ENCODE peak calls at places on chromosomes 2 and 18, in eight cellular contexts. N is body of pancreas, V is A549, Y is sigmoid colon, H is mammary epithelial cell, R is fibroblast of pulmonary artery, L is OCI-LY7, Q is foreskin fibroblast. B is an unnamed sample.

GRCh38 chr18:72544092-72544886 is at the start of gene CBLN2:
- DNase-seq in N (peak), V (peak), Y (no peak), H (peak), R (peak), L (no peak), Q (peak), B (peak)

GRCh38 chr2:67845557-67846114 is 217.2 kb downstream of the C1D start:
- DNase-seq in N (no peak), V (no peak), Y (peak), H (no peak), R (no peak), L (no peak), Q (no peak), B (no peak)

GRCh38 chr2:170530284-170530745 is 184.8 kb upstream of the SP5 start:
- DNase-seq in N (peak), V (peak), Y (peak), H (no peak), R (peak), L (no peak), Q (peak), B (peak)

GRCh38 chr18:57743008-57743407 is 60.1 kb downstream of the ATP8B1 start:
- DNase-seq in N (no peak), V (no peak), Y (no peak), H (peak), R (peak), L (no peak), Q (peak), B (no peak)

GRCh38 chr18:50104421-50104820 is 90.5 kb downstream of the MYO5B start:
- DNase-seq in N (no peak), V (no peak), Y (no peak), H (peak), R (no peak), L (no peak), Q (peak), B (no peak)

GRCh38 chr2:149617476-149617875 is 29.9 kb upstream of the MMADHC start:
- DNase-seq in N (no peak), V (no peak), Y (no peak), H (peak), R (peak), L (no peak), Q (peak), B (no peak)

GRCh38 chr2:30346475-30347169 is 100.4 kb upstream of the LCLAT1 start:
- DNase-seq in N (peak), V (no peak), Y (peak), H (no peak), R (peak), L (no peak), Q (no peak), B (no peak)

GRCh38 chr2:222523783-222524544 is 99.6 kb downstream of the SGPP2 start:
- DNase-seq in N (no peak), V (no peak), Y (no peak), H (peak), R (no peak), L (no peak), Q (no peak), B (no peak)

GRCh38 chr18:5630766-5631413 is 87.1 kb upstream of the EPB41L3 start:
- DNase-seq in N (no peak), V (no peak), Y (no peak), H (no peak), R (no peak), L (no peak), Q (peak), B (peak)

GRCh38 chr18:65955747-65956146 is 204.9 kb downstream of the CDH7 start:
- DNase-seq in N (no peak), V (no peak), Y (no peak), H (no peak), R (no peak), L (no peak), Q (no peak), B (no peak)

GRCh38 chr2:109168716-109169115 is 39.7 kb downstream of the SH3RF3 start:
- DNase-seq in N (no peak), V (no peak), Y (no peak), H (no peak), R (no peak), L (no peak), Q (no peak), B (no peak)

GRCh38 chr2:240432430-240432819 is 3.0 kb upstream of the GPC1 start:
- DNase-seq in N (peak), V (no peak), Y (no peak), H (no peak), R (no peak), L (no peak), Q (no peak), B (no peak)

GRCh38 chr2:45777996-45778719 is 126.7 kb downstream of the PRKCE start:
- DNase-seq in N (no peak), V (no peak), Y (peak), H (no peak), R (no peak), L (no peak), Q (no peak), B (no peak)

GRCh38 chr2:1081411-1082225 is 131.0 kb downstream of the SNTG2 start:
- DNase-seq in N (peak), V (no peak), Y (no peak), H (no peak), R (peak), L (no peak), Q (peak), B (no peak)

GRCh38 chr2:127573771-127574170 is 38.3 kb downstream of the MYO7B start:
- DNase-seq in N (no peak), V (no peak), Y (peak), H (no peak), R (no peak), L (no peak), Q (no peak), B (no peak)

GRCh38 chr2:139142252-139142651 is 362.1 kb upstream of the NXPH2 start:
- DNase-seq in N (no peak), V (peak), Y (no peak), H (peak), R (peak), L (peak), Q (peak), B (peak)

GRCh38 chr2:11744631-11745394 is 1.6 kb upstream of the LPIN1 start:
- DNase-seq in N (no peak), V (peak), Y (peak), H (no peak), R (peak), L (peak), Q (peak), B (no peak)

GRCh38 chr2:231919341-231920035 is 6.7 kb downstream of the NPPC start:
- DNase-seq in N (no peak), V (no peak), Y (no peak), H (no peak), R (no peak), L (no peak), Q (no peak), B (no peak)

GRCh38 chr18:10015941-10016819 is 102.4 kb downstream of the VAPA start:
- DNase-seq in N (no peak), V (no peak), Y (peak), H (peak), R (peak), L (peak), Q (peak), B (no peak)

GRCh38 chr2:40093036-40093673 is 314.1 kb upstream of the THUMPD2 start:
- DNase-seq in N (no peak), V (no peak), Y (no peak), H (no peak), R (peak), L (no peak), Q (no peak), B (no peak)

GRCh38 chr2:33238111-33238510 is 238.3 kb upstream of the RASGRP3 start:
- DNase-seq in N (no peak), V (peak), Y (no peak), H (peak), R (peak), L (no peak), Q (peak), B (no peak)

GRCh38 chr2:39338502-39338901 is 94.7 kb upstream of the CDKL4 start:
- DNase-seq in N (no peak), V (no peak), Y (no peak), H (no peak), R (no peak), L (no peak), Q (no peak), B (no peak)

GRCh38 chr2:31150120-31150670 is 12.0 kb upstream of the GALNT14 start:
- DNase-seq in N (no peak), V (no peak), Y (no peak), H (no peak), R (no peak), L (peak), Q (no peak), B (no peak)

GRCh38 chr2:96874099-96874831 is 4.4 kb upstream of the SEMA4C start:
- DNase-seq in N (no peak), V (no peak), Y (no peak), H (peak), R (no peak), L (no peak), Q (no peak), B (no peak)

GRCh38 chr18:37330173-37330572 is 235.4 kb downstream of the CELF4 start:
- DNase-seq in N (no peak), V (no peak), Y (no peak), H (no peak), R (no peak), L (no peak), Q (no peak), B (no peak)

GRCh38 chr2:26685943-26686839 is 6.3 kb upstream of the KCNK3 start:
- DNase-seq in N (peak), V (no peak), Y (no peak), H (no peak), R (no peak), L (no peak), Q (no peak), B (no peak)

GRCh38 chr2:66082576-66082975 is 352.3 kb upstream of the MEIS1 start:
- DNase-seq in N (no peak), V (no peak), Y (no peak), H (no peak), R (no peak), L (no peak), Q (no peak), B (no peak)

GRCh38 chr2:98948956-98949739 is 13.1 kb upstream of the CRACDL start:
- DNase-seq in N (peak), V (no peak), Y (no peak), H (peak), R (no peak), L (no peak), Q (no peak), B (peak)

GRCh38 chr2:12982149-12982584 is 265.4 kb downstream of the TRIB2 start:
- DNase-seq in N (no peak), V (no peak), Y (no peak), H (no peak), R (peak), L (no peak), Q (peak), B (no peak)

GRCh38 chr2:134323777-134324176 is 69.9 kb downstream of the MGAT5 start:
- DNase-seq in N (no peak), V (no peak), Y (no peak), H (no peak), R (no peak), L (no peak), Q (no peak), B (no peak)

GRCh38 chr2:221205103-221205502 is 367.0 kb downstream of the EPHA4 start:
- DNase-seq in N (no peak), V (no peak), Y (no peak), H (no peak), R (no peak), L (no peak), Q (no peak), B (peak)

GRCh38 chr2:100038019-100038418 is 104.4 kb downstream of the AFF3 start:
- DNase-seq in N (no peak), V (no peak), Y (no peak), H (no peak), R (no peak), L (no peak), Q (no peak), B (no peak)

GRCh38 chr2:18889565-18890332 is 300.4 kb upstream of the NT5C1B start:
- DNase-seq in N (no peak), V (no peak), Y (peak), H (no peak), R (no peak), L (no peak), Q (peak), B (no peak)

GRCh38 chr2:112881217-112882000 is 29.6 kb upstream of the IL37 start:
- DNase-seq in N (no peak), V (no peak), Y (no peak), H (peak), R (peak), L (peak), Q (peak), B (no peak)

GRCh38 chr2:142131016-142131714 is at the start of gene LRP1B:
- DNase-seq in N (peak), V (no peak), Y (peak), H (peak), R (peak), L (no peak), Q (peak), B (no peak)

GRCh38 chr18:40897884-40898283 is 1057.2 kb upstream of the PIK3C3 start:
- DNase-seq in N (no peak), V (no peak), Y (no peak), H (no peak), R (no peak), L (no peak), Q (no peak), B (no peak)

GRCh38 chr2:37639631-37640030 is 31.8 kb downstream of the CDC42EP3 start:
- DNase-seq in N (no peak), V (no peak), Y (no peak), H (no peak), R (no peak), L (no peak), Q (no peak), B (no peak)

DNA sequence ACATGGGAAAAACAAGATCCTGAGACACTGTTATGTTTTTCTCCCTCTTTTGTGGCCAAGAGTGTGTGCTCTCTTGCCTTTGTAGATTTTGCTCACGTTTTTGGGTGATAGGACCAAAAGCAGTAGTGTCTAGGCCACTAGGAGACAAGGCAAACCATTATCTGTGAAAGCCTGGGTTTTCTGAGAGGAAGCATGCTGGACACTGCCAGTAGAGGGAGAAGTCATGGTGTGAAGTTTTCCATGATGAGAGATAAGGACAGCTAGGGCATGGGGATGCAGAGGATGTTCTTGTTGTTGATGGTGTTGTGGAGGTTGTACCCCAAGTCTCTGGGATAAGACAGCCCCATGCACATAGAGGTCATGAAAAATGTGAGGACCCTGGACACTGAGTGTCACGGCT is 285.3 kb downstream of the SOX11 start:
- DNase-seq in N (no peak), V (no peak), Y (no peak), H (no peak), R (no peak), L (no peak), Q (no peak), B (no peak)
- TF ChIP-seq CTCF in N (no peak), V (no peak), Y (no peak), H (no peak), R (no peak), L (peak), Q (no peak), B (peak)

DNA sequence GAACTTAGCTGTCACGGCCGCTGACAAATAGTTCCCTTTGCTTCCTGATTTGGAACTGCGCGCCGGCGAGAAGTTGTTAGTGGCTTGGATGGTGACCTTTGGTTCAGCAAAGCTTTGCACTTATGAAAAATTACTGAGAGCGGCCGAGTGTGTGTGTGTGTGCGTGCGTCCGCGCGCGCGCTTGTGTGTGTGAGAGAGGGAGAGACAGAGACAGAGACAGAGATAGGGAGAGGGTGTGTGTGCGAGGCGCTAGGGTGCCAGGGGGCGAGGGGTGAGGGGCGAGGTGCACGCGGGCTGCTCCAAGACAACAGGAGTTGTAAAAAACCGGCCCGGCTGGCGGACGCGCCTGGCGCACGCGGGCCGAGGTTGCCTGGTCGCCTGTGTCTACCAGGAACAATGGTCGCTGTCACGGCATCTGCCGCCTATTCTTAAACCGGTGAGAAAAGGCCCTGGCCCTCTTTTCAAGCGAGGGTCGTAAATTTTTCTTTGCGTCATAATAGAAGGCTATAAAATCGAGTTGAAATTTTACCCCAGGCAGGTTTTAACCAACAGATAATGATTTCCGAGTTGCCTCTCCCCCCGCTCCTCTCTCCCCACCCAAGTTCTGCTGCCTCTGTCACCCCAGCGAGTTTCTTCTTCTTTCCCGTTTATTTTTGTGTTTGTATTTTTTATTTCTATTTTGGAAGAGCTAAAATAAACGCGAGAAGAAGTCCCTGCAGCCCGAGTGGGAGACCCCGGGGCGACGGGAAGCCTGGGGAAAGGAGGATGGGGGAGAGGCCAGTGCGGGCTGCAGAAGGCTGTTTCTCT is 595 bp downstream of the HOXD3 start:
- DNase-seq in N (no peak), V (peak), Y (no peak), H (no peak), R (no peak), L (no peak), Q (no peak), B (no peak)
- H3K4me3 ChIP-seq in N (no peak), V (peak), Y (peak), H (no peak), R (no peak), L (no peak), Q (no peak), B (no peak)

DNA sequence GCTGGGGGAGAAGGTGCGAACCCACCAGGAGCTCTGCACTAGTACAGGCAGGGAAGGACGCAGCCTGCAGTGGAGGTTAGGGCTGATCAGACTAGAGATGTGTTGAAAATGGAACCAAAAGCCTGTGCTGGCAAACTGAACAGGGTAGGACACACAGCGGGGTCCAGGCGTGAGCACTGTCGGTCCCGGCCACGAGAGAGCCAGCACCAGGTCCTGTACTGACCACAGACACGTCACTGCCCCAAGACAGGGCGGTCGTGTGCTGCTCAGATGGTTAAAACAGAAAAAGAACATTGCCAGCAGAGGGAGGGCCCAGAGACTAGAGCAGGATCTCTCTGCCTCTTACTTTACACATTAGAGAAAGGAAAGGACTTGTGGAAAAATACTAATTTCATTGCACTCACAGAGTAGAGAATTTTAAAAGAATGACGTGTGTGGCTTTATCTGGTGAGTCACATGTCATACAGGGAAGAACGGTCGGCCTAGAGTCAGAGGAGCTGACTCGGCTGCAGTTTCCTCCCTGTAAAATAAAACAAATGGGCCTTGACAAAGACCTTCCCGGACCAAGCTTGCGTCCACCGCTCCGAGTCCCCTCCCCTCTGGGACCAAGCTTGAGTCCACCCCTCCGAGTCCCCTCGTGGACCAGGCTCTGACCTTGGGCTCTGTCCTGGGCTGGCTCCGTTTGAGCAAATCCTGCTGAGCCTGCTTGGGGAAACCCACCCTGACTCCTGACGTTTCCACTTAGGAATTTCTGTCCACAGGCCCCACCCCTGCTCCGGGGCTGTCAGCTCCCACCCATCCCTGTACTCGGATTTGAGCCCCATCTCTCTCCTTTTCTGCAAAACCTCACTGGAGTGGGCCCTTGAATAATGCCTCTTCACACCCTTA is 16.7 kb upstream of the ADI1 start:
- DNase-seq in N (peak), V (peak), Y (peak), H (peak), R (peak), L (peak), Q (peak), B (no peak)
- TF ChIP-seq CTCF in N (no peak), V (peak), Y (no peak), H (peak), R (peak), L (peak), Q (peak), B (no peak)

GRCh38 chr2:163733301-163733938 is 2.4 kb downstream of the FIGN start:
- DNase-seq in N (no peak), V (no peak), Y (peak), H (no peak), R (peak), L (no peak), Q (peak), B (no peak)
- H3K4me3 ChIP-seq in N (no peak), V (no peak), Y (peak), H (no peak), R (peak), L (no peak), Q (peak), B (no peak)

GRCh38 chr18:78071146-78071710 is 821.6 kb downstream of the GALR1 start:
- DNase-seq in N (no peak), V (no peak), Y (no peak), H (no peak), R (no peak), L (no peak), Q (no peak), B (no peak)
- TF ChIP-seq CTCF in N (no peak), V (no peak), Y (no peak), H (no peak), R (no peak), L (no peak), Q (no peak), B (no peak)